ENCODE peak calls at places on chromosome X, in six cellular contexts. Z, K, Q, T, U and A are unnamed samples.

GRCh38 chrX:47497274-47497673 is 14.3 kb upstream of the ZNF41 start:
- DNase-seq in Z (no peak), K (no peak), Q (no peak), T (no peak), U (no peak), A (no peak)

GRCh38 chrX:144918936-144919335 is 328.4 kb upstream of the SPANXN1 start:
- DNase-seq in Z (no peak), K (no peak), Q (no peak), T (no peak), U (peak; percentile 3), A (no peak)

GRCh38 chrX:103356897-103357296 is 591 bp downstream of the TCEAL9 start:
- DNase-seq in Z (no peak), K (no peak), Q (peak; percentile 40), T (no peak), U (no peak), A (no peak)

GRCh38 chrX:24341795-24342194 is 18.6 kb upstream of the SUPT20HL1 start:
- DNase-seq in Z (peak; percentile 70), K (no peak), Q (no peak), T (no peak), U (peak; percentile 60), A (no peak)

GRCh38 chrX:47723689-47724088 is 64.7 kb upstream of the UXT start:
- DNase-seq in Z (no peak), K (peak; percentile 27), Q (peak; percentile 37), T (no peak), U (no peak), A (no peak)

GRCh38 chrX:10685923-10686595 is 65.7 kb upstream of the MID1 start:
- DNase-seq in Z (no peak), K (no peak), Q (no peak), T (no peak), U (peak; percentile 8), A (no peak)

GRCh38 chrX:28576117-28576516 is 11.1 kb upstream of the IL1RAPL1 start:
- DNase-seq in Z (no peak), K (no peak), Q (no peak), T (no peak), U (no peak), A (no peak)

GRCh38 chrX:44218465-44218864 is 125.0 kb downstream of the EFHC2 start:
- DNase-seq in Z (no peak), K (no peak), Q (no peak), T (no peak), U (no peak), A (no peak)

GRCh38 chrX:151970661-151971060 is 3.8 kb downstream of the GABRE start:
- DNase-seq in Z (peak; percentile 53), K (no peak), Q (no peak), T (peak; percentile 84), U (peak; percentile 82), A (no peak)

GRCh38 chrX:66674506-66674905 is 35.6 kb upstream of the EDA2R start:
- DNase-seq in Z (no peak), K (no peak), Q (no peak), T (no peak), U (no peak), A (no peak)

GRCh38 chrX:146863566-146863965 is 49.0 kb upstream of the CXorf51A start:
- DNase-seq in Z (no peak), K (no peak), Q (peak; percentile 52), T (no peak), U (peak; percentile 1), A (no peak)

GRCh38 chrX:153470411-153471363 is at the start of gene HAUS7:
- DNase-seq in Z (peak; percentile 19), K (peak; percentile 94), Q (peak; percentile 81), T (peak; percentile 93), U (peak; percentile 77), A (peak; percentile 77)

GRCh38 chrX:20437678-20438077 is 171.0 kb upstream of the RPS6KA3 start:
- DNase-seq in Z (no peak), K (no peak), Q (no peak), T (no peak), U (no peak), A (no peak)

GRCh38 chrX:46777971-46778810 is 19.3 kb upstream of the SLC9A7 start:
- DNase-seq in Z (no peak), K (no peak), Q (no peak), T (no peak), U (peak; percentile 35), A (no peak)

GRCh38 chrX:50905334-50905733 is 5.2 kb upstream of the BMP15 start:
- DNase-seq in Z (no peak), K (no peak), Q (peak; percentile 38), T (no peak), U (no peak), A (no peak)

GRCh38 chrX:104913348-104913747 is 307.1 kb downstream of the TEX13A start:
- DNase-seq in Z (no peak), K (no peak), Q (peak; percentile 53), T (no peak), U (no peak), A (no peak)

GRCh38 chrX:111829345-111829744 is 46.6 kb upstream of the TRPC5OS start:
- DNase-seq in Z (no peak), K (no peak), Q (no peak), T (no peak), U (no peak), A (no peak)

GRCh38 chrX:581066-581465 is 49.5 kb upstream of the SHOX start:
- DNase-seq in Z (no peak), K (no peak), Q (no peak), T (no peak), U (no peak), A (no peak)

DNA sequence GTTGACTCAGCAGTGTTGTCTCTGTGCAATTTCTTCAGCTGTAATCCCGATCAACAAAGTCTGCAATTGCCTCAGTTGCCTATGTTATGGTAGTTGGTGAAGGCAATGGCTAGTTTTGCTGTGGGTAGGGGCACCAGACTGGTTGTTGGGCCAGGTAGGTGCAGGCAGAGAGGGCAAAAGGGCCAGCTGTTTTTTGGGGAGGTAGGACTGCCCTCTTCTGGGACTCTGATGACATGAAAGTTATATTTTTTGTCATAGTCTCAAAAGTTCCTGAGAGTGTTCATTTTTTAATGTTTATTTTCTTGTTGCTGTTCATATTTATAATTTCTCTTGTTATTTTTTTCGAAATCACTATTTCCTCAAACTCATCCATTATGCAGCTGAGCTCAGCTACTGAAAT is 25.1 kb downstream of the DCAF12L2 start:
- DNase-seq in Z (no peak), K (no peak), Q (peak; percentile 1), T (no peak), U (no peak), A (no peak)
- TF ChIP-seq CTCF in Z (no peak), K (no peak), Q (peak; percentile 46), T (no peak), U (no peak), A (no peak)

GRCh38 chrX:21929209-21929608 is 11.3 kb upstream of the SMS start:
- DNase-seq in Z (no peak), K (no peak), Q (no peak), T (no peak), U (no peak), A (no peak)

GRCh38 chrX:21933077-21933476 is 7.4 kb upstream of the SMS start:
- DNase-seq in Z (no peak), K (no peak), Q (peak; percentile 33), T (no peak), U (no peak), A (no peak)

GRCh38 chrX:21930986-21931385 is 9.5 kb upstream of the SMS start:
- DNase-seq in Z (no peak), K (no peak), Q (no peak), T (no peak), U (no peak), A (no peak)

GRCh38 chrX:21934414-21934813 is 6.1 kb upstream of the SMS start:
- DNase-seq in Z (no peak), K (no peak), Q (no peak), T (no peak), U (no peak), A (no peak)

GRCh38 chrX:21932277-21932996 is 8.1 kb upstream of the SMS start:
- DNase-seq in Z (no peak), K (no peak), Q (no peak), T (peak; percentile 59), U (peak; percentile 78), A (no peak)
- TF ChIP-seq CTCF in Z (no peak), K (no peak), Q (peak; percentile 1), T (no peak), U (peak; percentile 6), A (no peak)

GRCh38 chrX:133546441-133546840 is 131.2 kb upstream of the GPC4 start:
- DNase-seq in Z (no peak), K (no peak), Q (no peak), T (no peak), U (no peak), A (no peak)

GRCh38 chrX:133544105-133544504 is 128.8 kb upstream of the GPC4 start:
- DNase-seq in Z (no peak), K (no peak), Q (peak; percentile 17), T (no peak), U (peak; percentile 24), A (no peak)

GRCh38 chrX:133550665-133551064 is 135.4 kb upstream of the GPC4 start:
- DNase-seq in Z (no peak), K (no peak), Q (no peak), T (no peak), U (no peak), A (no peak)

GRCh38 chrX:133544778-133545177 is 129.5 kb upstream of the GPC4 start:
- DNase-seq in Z (no peak), K (no peak), Q (no peak), T (no peak), U (no peak), A (no peak)

GRCh38 chrX:133549319-133549933 is 134.1 kb upstream of the GPC4 start:
- DNase-seq in Z (no peak), K (no peak), Q (no peak), T (no peak), U (no peak), A (no peak)
- TF ChIP-seq CTCF in Z (no peak), K (no peak), Q (no peak), T (no peak), U (no peak), A (no peak)

DNA sequence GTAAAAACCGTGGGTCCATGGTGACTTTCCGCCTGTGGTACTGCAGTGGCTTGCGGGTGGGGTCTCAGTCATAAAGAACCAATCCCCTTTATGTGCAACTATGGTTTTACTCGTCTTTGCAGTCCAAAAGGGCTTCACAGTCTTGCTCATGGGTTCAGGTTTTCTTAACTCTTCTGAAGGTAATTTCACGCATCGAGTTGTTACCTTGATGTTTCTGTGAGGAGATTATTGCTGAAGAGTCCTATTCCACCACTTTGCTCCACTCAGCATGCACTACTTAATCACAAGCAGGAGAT is 41.5 kb downstream of the F8 start:
- DNase-seq in Z (no peak), K (no peak), Q (no peak), T (no peak), U (no peak), A (no peak)
- TF ChIP-seq CTCF in Z (no peak), K (no peak), Q (no peak), T (no peak), U (no peak), A (no peak)

DNA sequence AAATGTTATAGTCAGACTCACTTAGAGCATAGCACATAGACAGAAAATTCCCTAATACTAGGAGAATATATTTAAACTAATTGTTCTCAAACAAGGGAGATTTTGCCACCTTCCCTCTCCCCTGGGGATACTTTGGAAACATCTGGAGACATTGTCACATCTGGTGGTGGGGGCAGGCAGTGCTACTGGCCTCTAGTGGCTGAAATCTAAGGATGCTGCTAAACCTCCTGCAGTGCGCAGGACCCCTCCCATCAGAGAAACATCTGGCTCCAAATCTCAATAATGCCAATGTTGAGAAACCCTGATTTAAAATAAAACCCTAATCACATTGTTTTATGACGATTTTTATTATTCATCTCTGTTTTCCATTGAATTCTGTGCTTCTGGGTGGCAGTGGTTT is 244.9 kb downstream of the FRMPD4 start:
- DNase-seq in Z (no peak), K (no peak), Q (peak; percentile 43), T (no peak), U (no peak), A (no peak)
- TF ChIP-seq CTCF in Z (peak; percentile 2), K (no peak), Q (peak; percentile 64), T (no peak), U (peak; percentile 60), A (no peak)